ENCODE peak calls at places on chromosomes 5 and 9, in seven cellular contexts. U is Peyer's patch, X is fibroblast of lung, C is brain microvascular endothelial cell, L is esophagus muscularis mucosa, Q is MM.1S, E is heart left ventricle. Z is an unnamed sample.

GRCh38 chr5:35319231-35320002 is 89.1 kb upstream of the PRLR start:
- DNase-seq in U (peak; percentile 48), X (no peak), C (peak; percentile 57), L (no peak), Q (peak; percentile 88), E (peak; percentile 60), Z (no peak)

GRCh38 chr5:55345327-55345726 is 37.5 kb downstream of the MTREX start:
- DNase-seq in U (no peak), X (no peak), C (no peak), L (no peak), Q (no peak), E (no peak), Z (no peak)

GRCh38 chr5:98769256-98770157 is 4.0 kb upstream of the RGMB start:
- DNase-seq in U (peak; percentile 55), X (peak; percentile 76), C (peak; percentile 57), L (no peak), Q (no peak), E (peak; percentile 64), Z (no peak)

GRCh38 chr5:11684607-11685006 is 219.6 kb downstream of the CTNND2 start:
- DNase-seq in U (no peak), X (no peak), C (no peak), L (no peak), Q (peak; percentile 48), E (no peak), Z (no peak)

GRCh38 chr5:114305402-114306207 is 56.3 kb upstream of the KCNN2 start:
- DNase-seq in U (no peak), X (peak; percentile 72), C (peak; percentile 20), L (no peak), Q (peak; percentile 46), E (no peak), Z (no peak)

GRCh38 chr5:135944967-135945560 is 9.7 kb downstream of the LECT2 start:
- DNase-seq in U (no peak), X (peak; percentile 94), C (peak; percentile 78), L (no peak), Q (peak; percentile 79), E (no peak), Z (no peak)

GRCh38 chr5:136036991-136037705 is 8.4 kb downstream of the TGFBI start:
- DNase-seq in U (peak; percentile 31), X (no peak), C (no peak), L (no peak), Q (peak; percentile 86), E (no peak), Z (no peak)

GRCh38 chr5:120252839-120253238 is 211.3 kb upstream of the PRR16 start:
- DNase-seq in U (no peak), X (peak; percentile 24), C (peak; percentile 48), L (no peak), Q (no peak), E (no peak), Z (no peak)

GRCh38 chr5:160831801-160832200 is 20.2 kb downstream of the ATP10B start:
- DNase-seq in U (no peak), X (no peak), C (no peak), L (no peak), Q (no peak), E (no peak), Z (no peak)

GRCh38 chr9:113488490-113488889 is 25.0 kb downstream of the RGS3 start:
- DNase-seq in U (no peak), X (peak; percentile 46), C (no peak), L (no peak), Q (no peak), E (no peak), Z (no peak)

GRCh38 chr9:16425572-16425971 is 444.9 kb downstream of the BNC2 start:
- DNase-seq in U (no peak), X (peak; percentile 82), C (peak; percentile 43), L (no peak), Q (no peak), E (no peak), Z (no peak)

GRCh38 chr5:1341863-1342262 is 3.0 kb downstream of the CLPTM1L start:
- DNase-seq in U (peak; percentile 39), X (no peak), C (no peak), L (no peak), Q (peak; percentile 97), E (no peak), Z (no peak)

GRCh38 chr9:136657975-136658848 is 4.5 kb upstream of the EGFL7 start:
- DNase-seq in U (no peak), X (no peak), C (no peak), L (no peak), Q (no peak), E (peak; percentile 64), Z (no peak)

GRCh38 chr5:169606279-169606678 is 22.7 kb downstream of the SPDL1 start:
- DNase-seq in U (no peak), X (no peak), C (no peak), L (no peak), Q (no peak), E (no peak), Z (no peak)

GRCh38 chr5:85441138-85441537 is 1056.5 kb upstream of the EDIL3 start:
- DNase-seq in U (no peak), X (no peak), C (no peak), L (no peak), Q (no peak), E (no peak), Z (no peak)

GRCh38 chr9:124621371-124622328 is 114.5 kb upstream of the NR5A1 start:
- DNase-seq in U (no peak), X (peak; percentile 22), C (peak; percentile 28), L (no peak), Q (no peak), E (no peak), Z (no peak)

GRCh38 chr9:131276891-131277672 is 772 bp upstream of the FAM78A start:
- DNase-seq in U (peak; percentile 29), X (no peak), C (no peak), L (no peak), Q (peak; percentile 27), E (no peak), Z (no peak)

GRCh38 chr9:137406876-137407589 is 15.9 kb downstream of the EXD3 start:
- DNase-seq in U (peak; percentile 23), X (peak; percentile 38), C (peak; percentile 46), L (no peak), Q (no peak), E (peak; percentile 89), Z (no peak)

GRCh38 chr9:128943832-128944620 is 3.4 kb downstream of the DOLK start:
- DNase-seq in U (no peak), X (no peak), C (no peak), L (no peak), Q (no peak), E (no peak), Z (no peak)

GRCh38 chr5:41524174-41524573 is 13.8 kb upstream of the PLCXD3 start:
- DNase-seq in U (no peak), X (peak; percentile 12), C (no peak), L (no peak), Q (no peak), E (no peak), Z (no peak)

GRCh38 chr9:129607026-129607397 is 13.9 kb downstream of the C9orf50 start:
- DNase-seq in U (no peak), X (no peak), C (no peak), L (no peak), Q (no peak), E (no peak), Z (no peak)

GRCh38 chr9:99852617-99853016 is 30.9 kb downstream of the NR4A3 start:
- DNase-seq in U (no peak), X (no peak), C (no peak), L (peak; percentile 12), Q (peak; percentile 72), E (no peak), Z (no peak)

GRCh38 chr9:132410642-132411041 is 631 bp downstream of the CFAP77 start:
- DNase-seq in U (no peak), X (no peak), C (no peak), L (no peak), Q (no peak), E (no peak), Z (no peak)

GRCh38 chr5:178371362-178372090 is 138.9 kb upstream of the PHYKPL start:
- DNase-seq in U (no peak), X (no peak), C (no peak), L (no peak), Q (no peak), E (peak; percentile 54), Z (no peak)

GRCh38 chr5:171094356-171094755 is 214.7 kb upstream of the TLX3 start:
- DNase-seq in U (no peak), X (no peak), C (no peak), L (no peak), Q (no peak), E (no peak), Z (no peak)

GRCh38 chr5:171093598-171093997 is 215.4 kb upstream of the TLX3 start:
- DNase-seq in U (no peak), X (no peak), C (no peak), L (no peak), Q (no peak), E (no peak), Z (no peak)

DNA sequence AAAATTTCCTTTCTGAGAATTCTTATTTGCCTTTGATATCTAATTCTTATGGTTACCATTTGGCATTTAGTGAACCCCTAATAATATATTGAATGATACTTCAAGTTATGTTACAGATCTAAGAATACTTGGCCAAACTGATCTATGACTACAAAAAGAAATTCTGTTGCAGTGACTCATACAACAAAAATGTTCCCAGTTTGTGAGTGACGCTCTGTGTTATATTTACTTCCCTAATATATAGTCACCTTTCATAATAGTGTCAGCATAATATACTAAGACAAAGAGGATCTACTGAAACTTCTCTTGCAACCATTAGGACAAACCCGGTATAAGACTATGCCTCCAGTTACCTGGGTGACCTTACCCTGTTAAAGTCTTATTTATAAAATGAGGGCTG is 216.9 kb upstream of the TLX3 start:
- DNase-seq in U (no peak), X (peak; percentile 69), C (peak; percentile 59), L (no peak), Q (no peak), E (no peak), Z (no peak)
- H3K27ac ChIP-seq in U (no peak overlapping the region), X (no peak overlapping the region), C (no peak overlapping the region), L (no peak overlapping the region), Q (no peak overlapping the region), E (no peak overlapping the region), Z (no peak overlapping the region)

GRCh38 chr5:112737472-112738179 is at the start of gene APC:
- DNase-seq in U (peak; percentile 88), X (peak; percentile 85), C (peak; percentile 95), L (peak; percentile 98), Q (peak; percentile 12), E (peak; percentile 95), Z (peak; percentile 94)
- H3K27ac ChIP-seq in U (peak within 1 kb of the TSS; percentile 32), X (peak within 1 kb of the TSS; percentile 90), C (peak within 1 kb of the TSS; percentile 73), L (peak within 1 kb of the TSS; percentile 82), Q (no peak within 1 kb of the TSS), E (peak within 1 kb of the TSS; percentile 72), Z (peak within 1 kb of the TSS; percentile 64)

DNA sequence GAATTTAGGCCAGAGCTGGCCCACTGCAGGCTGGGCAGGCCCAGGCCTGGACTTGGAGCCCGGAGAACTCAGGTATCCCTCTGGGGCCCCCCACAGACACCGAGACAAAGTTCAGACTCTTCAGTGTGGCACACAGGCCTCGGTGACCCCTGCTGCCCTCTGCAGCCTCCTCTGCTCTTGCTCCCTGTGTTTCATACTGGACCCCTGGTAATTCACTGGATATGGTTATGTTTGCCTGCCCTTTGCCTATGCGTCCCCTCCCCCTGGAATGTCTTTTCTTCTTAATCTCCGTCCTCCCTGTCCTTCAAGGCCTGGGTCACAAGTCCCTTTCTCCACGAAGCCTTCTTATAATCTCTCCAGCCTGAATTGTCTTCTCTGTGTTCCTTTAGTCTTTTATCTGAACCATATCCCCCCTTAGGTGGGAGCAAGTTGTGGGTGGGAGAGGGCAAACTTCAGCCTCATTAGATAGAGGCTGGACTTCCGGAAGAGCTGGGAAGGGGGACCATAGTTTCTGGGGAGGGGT is 30.1 kb downstream of the GSN start:
- DNase-seq in U (no peak), X (no peak), C (no peak), L (no peak), Q (no peak), E (no peak), Z (no peak)
- H3K27ac ChIP-seq in U (peak overlapping the region; percentile 86), X (no peak overlapping the region), C (no peak overlapping the region), L (peak overlapping the region; percentile 96), Q (no peak overlapping the region), E (peak overlapping the region; percentile 89), Z (peak overlapping the region; percentile 97)

GRCh38 chr5:76941000-76941399 is 11.8 kb upstream of the CRHBP start:
- DNase-seq in U (no peak), X (no peak), C (peak; percentile 57), L (no peak), Q (no peak), E (no peak), Z (no peak)
- H3K27ac ChIP-seq in U (no peak overlapping the region), X (no peak overlapping the region), C (peak overlapping the region; percentile 95), L (no peak overlapping the region), Q (no peak overlapping the region), E (no peak overlapping the region), Z (no peak overlapping the region)